ENCODE peak calls at places on chromosomes 5 and 9, in six cellular contexts. One of them, this sample, is unnamed.

GRCh38 chr5:159669559-159669958 is 246.7 kb upstream of the ADRA1B start:
- DNase-seq in WTC11: no peak
- DNase-seq in GM12878: no peak
- DNase-seq in H1: no peak
- DNase-seq in K562: no peak
- DNase-seq in HepG2: no peak
- DNase-seq in this sample: no peak

GRCh38 chr9:136827794-136828473 is 14.3 kb upstream of the AJM1 start:
- DNase-seq in HepG2: no peak
- DNase-seq in K562: no peak
- DNase-seq in GM12878: no peak
- DNase-seq in WTC11: no peak
- DNase-seq in H1: no peak
- DNase-seq in this sample: no peak

GRCh38 chr5:53403291-53403690 is 77.1 kb upstream of the FST start:
- DNase-seq in K562: no peak
- DNase-seq in GM12878: no peak
- DNase-seq in HepG2: no peak
- DNase-seq in WTC11: no peak
- DNase-seq in H1: no peak
- DNase-seq in this sample: no peak

GRCh38 chr5:61162832-61163567 is 732 bp upstream of the SMIM15 start:
- DNase-seq in WTC11: no peak
- DNase-seq in H1: peak; percentile 17
- DNase-seq in GM12878: no peak
- DNase-seq in HepG2: peak; percentile 59
- DNase-seq in K562: peak; percentile 53
- DNase-seq in this sample: peak; percentile 47

GRCh38 chr9:78023003-78023741 is 8.4 kb downstream of the GNAQ start:
- DNase-seq in HepG2: peak; percentile 64
- DNase-seq in GM12878: no peak
- DNase-seq in H1: no peak
- DNase-seq in WTC11: no peak
- DNase-seq in K562: no peak
- DNase-seq in this sample: peak; percentile 22

GRCh38 chr5:75450069-75450468 is 61.4 kb downstream of the CERT1 start:
- DNase-seq in WTC11: no peak
- DNase-seq in HepG2: no peak
- DNase-seq in K562: no peak
- DNase-seq in GM12878: no peak
- DNase-seq in H1: no peak
- DNase-seq in this sample: peak; percentile 31

GRCh38 chr5:38330207-38330606 is 71.8 kb downstream of the EGFLAM start:
- DNase-seq in GM12878: no peak
- DNase-seq in HepG2: no peak
- DNase-seq in WTC11: no peak
- DNase-seq in K562: no peak
- DNase-seq in H1: no peak
- DNase-seq in this sample: no peak

GRCh38 chr9:101445353-101446029 is 9.9 kb upstream of the ALDOB start:
- DNase-seq in H1: no peak
- DNase-seq in K562: no peak
- DNase-seq in HepG2: peak; percentile 73
- DNase-seq in WTC11: no peak
- DNase-seq in GM12878: no peak
- DNase-seq in this sample: no peak

GRCh38 chr5:78496373-78496772 is 136.0 kb downstream of the SCAMP1 start:
- DNase-seq in GM12878: no peak
- DNase-seq in K562: no peak
- DNase-seq in HepG2: peak; percentile 15
- DNase-seq in WTC11: no peak
- DNase-seq in H1: no peak
- DNase-seq in this sample: peak; percentile 14

GRCh38 chr5:137278476-137278875 is 220.7 kb downstream of the SPOCK1 start:
- DNase-seq in K562: no peak
- DNase-seq in WTC11: no peak
- DNase-seq in H1: no peak
- DNase-seq in HepG2: no peak
- DNase-seq in GM12878: no peak
- DNase-seq in this sample: no peak

GRCh38 chr5:159393854-159394274 is 63.6 kb upstream of the IL12B start:
- DNase-seq in HepG2: no peak
- DNase-seq in H1: no peak
- DNase-seq in K562: peak; percentile 52
- DNase-seq in GM12878: no peak
- DNase-seq in WTC11: no peak
- DNase-seq in this sample: no peak

GRCh38 chr9:33816327-33817252 is at the start of gene UBE2R2:
- DNase-seq in GM12878: peak; percentile 85
- DNase-seq in K562: peak; percentile 96
- DNase-seq in H1: peak; percentile 60
- DNase-seq in HepG2: peak; percentile 81
- DNase-seq in WTC11: peak; percentile 78
- DNase-seq in this sample: peak; percentile 86

GRCh38 chr5:36374275-36374862 is 72.7 kb upstream of the RANBP3L start:
- DNase-seq in GM12878: no peak
- DNase-seq in HepG2: no peak
- DNase-seq in H1: no peak
- DNase-seq in K562: no peak
- DNase-seq in WTC11: no peak
- DNase-seq in this sample: no peak

GRCh38 chr9:2722715-2723114 is 5.4 kb downstream of the KCNV2 start:
- DNase-seq in K562: no peak
- DNase-seq in HepG2: peak; percentile 7
- DNase-seq in GM12878: no peak
- DNase-seq in H1: no peak
- DNase-seq in WTC11: no peak
- DNase-seq in this sample: peak; percentile 38

GRCh38 chr5:145521066-145521465 is 314.1 kb downstream of the PRELID2 start:
- DNase-seq in WTC11: no peak
- DNase-seq in K562: no peak
- DNase-seq in H1: no peak
- DNase-seq in GM12878: no peak
- DNase-seq in HepG2: no peak
- DNase-seq in this sample: no peak

GRCh38 chr5:179253730-179254129 is 91.5 kb downstream of the ADAMTS2 start:
- DNase-seq in H1: no peak
- DNase-seq in WTC11: peak; percentile 6
- DNase-seq in HepG2: no peak
- DNase-seq in K562: no peak
- DNase-seq in GM12878: no peak
- DNase-seq in this sample: no peak
- TF ChIP-seq CREB1 in H1: no peak
- TF ChIP-seq CREB1 in WTC11: no peak
- TF ChIP-seq CREB1 in HepG2: no peak
- TF ChIP-seq CREB1 in K562: no peak
- TF ChIP-seq CREB1 in GM12878: no peak
- TF ChIP-seq CREB1 in this sample: no peak

GRCh38 chr5:97225222-97225621 is 42.2 kb upstream of the RIOK2 start:
- DNase-seq in H1: no peak
- DNase-seq in HepG2: no peak
- DNase-seq in K562: no peak
- DNase-seq in GM12878: no peak
- DNase-seq in WTC11: no peak
- DNase-seq in this sample: no peak
- TF ChIP-seq CREB1 in H1: no peak
- TF ChIP-seq CREB1 in HepG2: no peak
- TF ChIP-seq CREB1 in K562: no peak
- TF ChIP-seq CREB1 in GM12878: no peak
- TF ChIP-seq CREB1 in WTC11: no peak
- TF ChIP-seq CREB1 in this sample: no peak

GRCh38 chr9:109925810-109926209 is 145.8 kb downstream of the PALM2AKAP2 start:
- DNase-seq in HepG2: no peak
- DNase-seq in H1: no peak
- DNase-seq in K562: no peak
- DNase-seq in WTC11: no peak
- DNase-seq in GM12878: no peak
- DNase-seq in this sample: no peak

GRCh38 chr9:109926321-109926959 is 146.4 kb downstream of the PALM2AKAP2 start:
- DNase-seq in HepG2: no peak
- DNase-seq in GM12878: no peak
- DNase-seq in H1: no peak
- DNase-seq in K562: no peak
- DNase-seq in WTC11: no peak
- DNase-seq in this sample: no peak

GRCh38 chr9:109923826-109924225 is 143.8 kb downstream of the PALM2AKAP2 start:
- DNase-seq in GM12878: no peak
- DNase-seq in WTC11: no peak
- DNase-seq in HepG2: no peak
- DNase-seq in K562: no peak
- DNase-seq in H1: no peak
- DNase-seq in this sample: no peak

GRCh38 chr9:109922617-109923260 is 142.7 kb downstream of the PALM2AKAP2 start:
- DNase-seq in HepG2: no peak
- DNase-seq in K562: no peak
- DNase-seq in H1: no peak
- DNase-seq in WTC11: no peak
- DNase-seq in GM12878: no peak
- DNase-seq in this sample: no peak

GRCh38 chr9:109923371-109923770 is 143.4 kb downstream of the PALM2AKAP2 start:
- DNase-seq in H1: no peak
- DNase-seq in HepG2: no peak
- DNase-seq in GM12878: no peak
- DNase-seq in K562: no peak
- DNase-seq in WTC11: no peak
- DNase-seq in this sample: peak; percentile 19
- TF ChIP-seq CREB1 in H1: no peak
- TF ChIP-seq CREB1 in HepG2: no peak
- TF ChIP-seq CREB1 in GM12878: no peak
- TF ChIP-seq CREB1 in K562: no peak
- TF ChIP-seq CREB1 in WTC11: no peak
- TF ChIP-seq CREB1 in this sample: no peak

DNA sequence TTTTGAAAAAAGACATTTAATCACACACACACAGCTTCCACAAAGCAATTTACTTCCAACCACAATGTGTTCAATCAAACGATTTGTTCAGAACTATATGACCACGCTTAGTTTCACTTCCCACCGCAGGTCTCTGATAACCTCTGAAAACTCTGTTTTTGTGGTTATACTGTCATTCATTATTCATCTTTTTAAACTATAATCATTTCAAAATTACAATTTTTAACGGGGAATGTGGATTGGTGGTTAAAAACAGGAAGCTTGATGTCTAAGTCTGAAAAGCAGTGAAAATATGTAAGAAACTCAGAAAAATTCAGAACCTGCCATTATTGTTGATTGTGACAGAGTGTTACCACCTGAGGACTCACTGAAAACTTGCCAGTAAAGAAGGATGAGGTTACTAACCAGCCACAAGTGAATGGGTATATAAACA is 12.7 kb upstream of the TMEM174 start:
- DNase-seq in GM12878: peak; percentile 62
- DNase-seq in WTC11: no peak
- DNase-seq in H1: no peak
- DNase-seq in K562: no peak
- DNase-seq in HepG2: no peak
- DNase-seq in this sample: no peak
- TF ChIP-seq CREB1 in GM12878: peak; percentile 23
- TF ChIP-seq CREB1 in WTC11: no peak
- TF ChIP-seq CREB1 in H1: no peak
- TF ChIP-seq CREB1 in K562: no peak
- TF ChIP-seq CREB1 in HepG2: no peak
- TF ChIP-seq CREB1 in this sample: no peak

DNA sequence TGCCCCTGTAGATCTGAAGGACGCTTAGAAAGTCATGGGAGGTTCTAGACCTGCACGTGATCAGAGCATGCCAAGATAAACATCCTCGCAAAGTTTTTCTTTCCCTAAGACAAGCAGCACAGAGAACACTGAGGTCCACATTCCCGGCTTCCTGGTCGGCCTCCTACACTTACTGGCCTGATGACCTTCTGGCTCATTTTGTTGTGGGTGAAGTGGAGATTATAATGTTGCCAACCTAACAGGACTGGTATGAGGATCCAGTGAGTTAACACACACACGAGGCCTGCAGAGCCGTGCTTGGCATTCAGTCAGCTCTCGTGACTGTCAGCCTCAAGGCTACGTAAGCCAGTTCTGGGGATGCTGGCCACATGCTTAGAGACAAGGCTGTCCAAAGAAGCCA is 186.0 kb downstream of the TENT4A start:
- DNase-seq in GM12878: no peak
- DNase-seq in HepG2: no peak
- DNase-seq in WTC11: no peak
- DNase-seq in K562: no peak
- DNase-seq in H1: no peak
- DNase-seq in this sample: no peak
- TF ChIP-seq CREB1 in GM12878: no peak
- TF ChIP-seq CREB1 in HepG2: no peak
- TF ChIP-seq CREB1 in WTC11: no peak
- TF ChIP-seq CREB1 in K562: no peak
- TF ChIP-seq CREB1 in H1: no peak
- TF ChIP-seq CREB1 in this sample: no peak

GRCh38 chr9:113220467-113221002 is 542 bp downstream of the FKBP15 start:
- DNase-seq in K562: peak; percentile 19
- DNase-seq in HepG2: no peak
- DNase-seq in H1: no peak
- DNase-seq in WTC11: no peak
- DNase-seq in GM12878: no peak
- DNase-seq in this sample: no peak
- TF ChIP-seq CREB1 in K562: no peak
- TF ChIP-seq CREB1 in HepG2: no peak
- TF ChIP-seq CREB1 in H1: no peak
- TF ChIP-seq CREB1 in WTC11: no peak
- TF ChIP-seq CREB1 in GM12878: no peak
- TF ChIP-seq CREB1 in this sample: no peak

DNA sequence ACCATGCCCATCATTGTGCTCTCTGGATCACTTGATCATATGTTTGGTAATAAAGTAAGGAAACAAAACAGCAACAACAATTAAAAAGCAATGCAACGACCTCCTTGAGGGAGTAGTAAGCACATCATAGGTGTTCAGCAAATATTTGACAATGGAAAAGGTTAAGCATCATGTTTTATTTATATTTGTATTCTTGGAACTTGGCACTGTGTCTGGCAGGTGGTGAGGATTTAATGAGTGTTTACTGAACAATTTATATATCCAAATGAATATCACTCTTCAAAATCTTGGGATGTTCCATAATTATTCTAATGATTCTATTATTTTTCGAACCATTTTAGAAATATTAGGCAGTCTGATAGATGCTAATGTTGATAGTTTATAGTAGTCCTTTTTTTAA is 6.2 kb downstream of the PIP5K1B start:
- DNase-seq in H1: no peak
- DNase-seq in GM12878: no peak
- DNase-seq in K562: no peak
- DNase-seq in WTC11: no peak
- DNase-seq in HepG2: no peak
- DNase-seq in this sample: no peak
- TF ChIP-seq CREB1 in H1: no peak
- TF ChIP-seq CREB1 in GM12878: no peak
- TF ChIP-seq CREB1 in K562: no peak
- TF ChIP-seq CREB1 in WTC11: no peak
- TF ChIP-seq CREB1 in HepG2: no peak
- TF ChIP-seq CREB1 in this sample: no peak

DNA sequence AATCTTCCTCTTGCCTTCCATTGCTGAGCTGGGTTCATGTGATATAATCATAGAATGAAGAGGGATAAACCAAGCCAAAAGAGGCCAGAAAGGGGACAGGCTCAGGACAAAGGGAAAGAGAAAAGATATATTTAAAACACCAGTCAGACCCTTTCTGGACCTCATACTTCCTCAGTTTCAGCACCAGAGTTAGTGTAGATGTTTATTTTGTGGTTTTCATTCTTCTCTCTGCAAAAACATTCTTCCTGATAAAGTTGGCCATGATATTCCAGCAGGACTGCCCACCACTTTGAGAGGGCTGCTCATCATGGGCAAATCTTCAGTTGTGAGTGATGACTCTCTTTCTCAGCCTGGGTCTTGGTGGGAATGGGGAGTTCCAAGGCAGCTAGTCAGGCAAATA is 256.9 kb upstream of the CD180 start:
- DNase-seq in HepG2: no peak
- DNase-seq in WTC11: no peak
- DNase-seq in GM12878: no peak
- DNase-seq in K562: no peak
- DNase-seq in H1: no peak
- DNase-seq in this sample: no peak
- TF ChIP-seq CREB1 in HepG2: no peak
- TF ChIP-seq CREB1 in WTC11: no peak
- TF ChIP-seq CREB1 in GM12878: no peak
- TF ChIP-seq CREB1 in K562: no peak
- TF ChIP-seq CREB1 in H1: no peak
- TF ChIP-seq CREB1 in this sample: no peak